ENCODE peak calls at places on chromosomes 7 and 10, in four cellular contexts. B, S, Y and I are unnamed samples.

GRCh38 chr7:80127412-80128150 is 7.0 kb upstream of the GNAI1 start:
- DNase-seq in B (no peak), S (no peak), Y (no peak), I (no peak)

GRCh38 chr7:39923086-39923485 is 27.0 kb upstream of the CDK13 start:
- DNase-seq in B (no peak), S (no peak), Y (no peak), I (no peak)

GRCh38 chr7:100545636-100546128 is 6.7 kb downstream of the AGFG2 start:
- DNase-seq in B (peak; percentile 93), S (peak; percentile 83), Y (peak; percentile 74), I (peak; percentile 56)

GRCh38 chr7:91112902-91113321 is 151.3 kb upstream of the FZD1 start:
- DNase-seq in B (no peak), S (no peak), Y (peak; percentile 15), I (no peak)

GRCh38 chr7:56174346-56175085 is 58.3 kb upstream of the NUPR2 start:
- DNase-seq in B (no peak), S (no peak), Y (peak; percentile 21), I (no peak)

GRCh38 chr10:86711957-86712708 is 43.8 kb downstream of the LDB3 start:
- DNase-seq in B (peak; percentile 76), S (peak; percentile 43), Y (peak; percentile 88), I (peak; percentile 68)

GRCh38 chr7:155164316-155164715 is 94.2 kb downstream of the HTR5A start:
- DNase-seq in B (no peak), S (no peak), Y (no peak), I (no peak)

GRCh38 chr7:24831240-24831639 is 74.0 kb upstream of the GSDME start:
- DNase-seq in B (no peak), S (no peak), Y (no peak), I (peak; percentile 57)

GRCh38 chr10:122019414-122019975 is 30.5 kb downstream of the TACC2 start:
- DNase-seq in B (no peak), S (no peak), Y (no peak), I (no peak)

GRCh38 chr10:70130878-70131559 is 1.6 kb downstream of the AIFM2 start:
- DNase-seq in B (no peak), S (no peak), Y (no peak), I (no peak)

GRCh38 chr10:18273039-18273438 is 132.8 kb downstream of the CACNB2 start:
- DNase-seq in B (no peak), S (no peak), Y (no peak), I (no peak)

GRCh38 chr10:18271481-18271880 is 131.3 kb downstream of the CACNB2 start:
- DNase-seq in B (no peak), S (no peak), Y (no peak), I (no peak)
- TF ChIP-seq MAX in B (no peak), S (no peak), Y (no peak), I (no peak)

GRCh38 chr10:341081-341740 is 206.0 kb downstream of the ZMYND11 start:
- DNase-seq in B (no peak), S (no peak), Y (no peak), I (no peak)

GRCh38 chr10:340646-341045 is 205.4 kb downstream of the ZMYND11 start:
- DNase-seq in B (no peak), S (no peak), Y (no peak), I (no peak)

GRCh38 chr10:336247-336646 is 201.0 kb downstream of the ZMYND11 start:
- DNase-seq in B (no peak), S (no peak), Y (no peak), I (no peak)

GRCh38 chr10:338176-339037 is 203.2 kb downstream of the ZMYND11 start:
- DNase-seq in B (peak; percentile 41), S (no peak), Y (no peak), I (no peak)

GRCh38 chr10:339038-339391 is 203.8 kb downstream of the ZMYND11 start:
- DNase-seq in B (no peak), S (no peak), Y (no peak), I (no peak)
- H3K4me3 ChIP-seq in B (peak overlapping the region; percentile 13), S (no peak overlapping the region), Y (no peak overlapping the region), I (no peak overlapping the region)

GRCh38 chr10:6171891-6172354 is 30.8 kb upstream of the PFKFB3 start:
- DNase-seq in B (no peak), S (peak; percentile 24), Y (no peak), I (peak; percentile 87)

GRCh38 chr10:6175329-6176055 is 27.2 kb upstream of the PFKFB3 start:
- DNase-seq in B (no peak), S (no peak), Y (peak; percentile 5), I (no peak)

GRCh38 chr10:6170638-6171037 is 32.1 kb upstream of the PFKFB3 start:
- DNase-seq in B (no peak), S (no peak), Y (no peak), I (no peak)

GRCh38 chr10:6174201-6174874 is 28.4 kb upstream of the PFKFB3 start:
- DNase-seq in B (no peak), S (no peak), Y (no peak), I (no peak)

DNA sequence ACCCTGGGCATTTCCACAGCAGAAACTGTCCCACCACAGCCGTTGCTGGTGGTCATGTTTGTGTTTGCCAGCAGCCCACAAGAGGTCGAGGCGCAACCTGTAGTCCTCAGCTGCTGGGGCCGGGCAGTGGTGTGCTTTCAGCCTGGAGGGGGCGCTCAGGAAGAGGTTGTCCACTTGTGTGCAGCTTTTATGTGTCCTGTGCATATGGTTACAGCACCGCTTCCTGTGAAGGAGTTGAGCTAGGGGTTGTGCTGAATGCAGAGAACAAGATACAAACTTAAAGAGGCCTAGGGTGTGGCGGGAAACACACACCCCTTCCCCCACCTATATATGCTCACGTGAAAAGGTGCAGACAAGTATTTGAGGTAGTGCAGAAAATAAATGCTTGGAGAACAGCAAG is 29.5 kb upstream of the PFKFB3 start:
- DNase-seq in B (no peak), S (no peak), Y (no peak), I (peak; percentile 70)
- TF ChIP-seq MAX in B (no peak), S (no peak), Y (no peak), I (no peak)

GRCh38 chr7:105636982-105637381 is 55.7 kb upstream of the EFCAB10 start:
- DNase-seq in B (no peak), S (no peak), Y (no peak), I (no peak)

GRCh38 chr7:105638324-105638723 is 57.0 kb upstream of the EFCAB10 start:
- DNase-seq in B (no peak), S (no peak), Y (no peak), I (no peak)

GRCh38 chr7:105639677-105640493 is 58.6 kb upstream of the EFCAB10 start:
- DNase-seq in B (no peak), S (no peak), Y (no peak), I (no peak)

GRCh38 chr7:105637755-105638154 is 56.5 kb upstream of the EFCAB10 start:
- DNase-seq in B (no peak), S (no peak), Y (no peak), I (no peak)

GRCh38 chr7:105638942-105639495 is 57.7 kb upstream of the EFCAB10 start:
- DNase-seq in B (no peak), S (no peak), Y (no peak), I (no peak)
- H3K4me3 ChIP-seq in B (no peak overlapping the region), S (no peak overlapping the region), Y (no peak overlapping the region), I (no peak overlapping the region)

GRCh38 chr7:2926120-2926897 is 82.2 kb upstream of the GNA12 start:
- DNase-seq in B (no peak), S (no peak), Y (peak; percentile 17), I (no peak)
- TF ChIP-seq MAX in B (no peak), S (no peak), Y (no peak), I (no peak)

GRCh38 chr7:1123721-1124120 is 35.8 kb downstream of the GPER1 start:
- DNase-seq in B (peak; percentile 12), S (no peak), Y (peak; percentile 79), I (no peak)
- H3K4me3 ChIP-seq in B (no peak overlapping the region), S (no peak overlapping the region), Y (no peak overlapping the region), I (no peak overlapping the region)

GRCh38 chr10:13880760-13881159 is 294.0 kb downstream of the PRPF18 start:
- DNase-seq in B (no peak), S (no peak), Y (no peak), I (no peak)

GRCh38 chr10:13882112-13882711 is 295.4 kb downstream of the PRPF18 start:
- DNase-seq in B (no peak), S (no peak), Y (no peak), I (peak; percentile 75)

GRCh38 chr10:13883843-13884444 is 297.2 kb downstream of the PRPF18 start:
- DNase-seq in B (no peak), S (no peak), Y (no peak), I (no peak)

GRCh38 chr10:13890233-13890616 is 303.5 kb downstream of the PRPF18 start:
- DNase-seq in B (no peak), S (no peak), Y (no peak), I (no peak)

GRCh38 chr10:13885238-13885990 is 298.6 kb downstream of the PRPF18 start:
- DNase-seq in B (no peak), S (no peak), Y (no peak), I (no peak)
- TF ChIP-seq MAX in B (no peak), S (no peak), Y (no peak), I (no peak)

GRCh38 chr10:102647433-102648268 is 3.4 kb downstream of the TRIM8 start:
- DNase-seq in B (no peak), S (no peak), Y (no peak), I (peak; percentile 51)
- H3K4me3 ChIP-seq in B (no peak overlapping the region), S (peak overlapping the region; percentile 93), Y (peak overlapping the region; percentile 99), I (peak overlapping the region; percentile 96)

DNA sequence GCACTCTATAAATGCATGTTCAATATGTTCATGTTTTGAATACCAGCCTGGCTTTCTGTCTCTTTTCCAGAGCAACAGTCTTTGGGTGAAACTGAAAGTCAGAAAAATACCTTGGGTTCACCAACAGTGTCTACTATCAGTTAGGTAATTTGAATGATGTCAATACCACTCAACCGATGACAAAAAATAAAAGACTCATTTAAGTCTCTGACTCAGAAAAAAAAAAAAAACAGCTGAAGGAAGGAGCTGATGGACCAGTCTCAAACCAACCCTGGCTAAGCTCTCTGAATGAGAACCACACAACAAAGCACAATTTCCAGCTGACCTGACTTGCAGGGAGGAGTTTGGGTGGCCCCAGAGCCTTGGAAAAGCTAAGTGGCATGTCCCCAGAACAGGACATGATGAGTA is 42.5 kb downstream of the ABLIM1 start:
- DNase-seq in B (no peak), S (no peak), Y (no peak), I (no peak)
- TF ChIP-seq MAX in B (no peak), S (no peak), Y (no peak), I (no peak)